ENCODE peak calls at places on chromosomes 7 and 10, in four cellular contexts. One of them, this sample, is unnamed.

GRCh38 chr10:130938051-130938450 is 373.5 kb downstream of the TCERG1L start:
- DNase-seq in HepG2: no peak
- DNase-seq in WTC11: no peak
- DNase-seq in GM12878: no peak
- DNase-seq in this sample: no peak

GRCh38 chr7:90412458-90413184 is 9.4 kb downstream of the CLDN12 start:
- DNase-seq in HepG2: peak; percentile 44
- DNase-seq in WTC11: peak; percentile 54
- DNase-seq in GM12878: no peak
- DNase-seq in this sample: no peak

GRCh38 chr10:103184615-103185014 is 8.5 kb downstream of the NT5C2 start:
- DNase-seq in HepG2: peak; percentile 25
- DNase-seq in WTC11: no peak
- DNase-seq in GM12878: no peak
- DNase-seq in this sample: no peak

GRCh38 chr7:135714534-135715009 is 13.4 kb downstream of the SLC13A4 start:
- DNase-seq in HepG2: peak; percentile 6
- DNase-seq in WTC11: peak; percentile 34
- DNase-seq in GM12878: no peak
- DNase-seq in this sample: no peak

GRCh38 chr10:71716406-71716805 is 3.2 kb downstream of the C10orf105 start:
- DNase-seq in HepG2: no peak
- DNase-seq in WTC11: no peak
- DNase-seq in GM12878: no peak
- DNase-seq in this sample: no peak

GRCh38 chr10:97081621-97082235 is 104.0 kb downstream of the SLIT1 start:
- DNase-seq in HepG2: peak; percentile 30
- DNase-seq in WTC11: peak; percentile 85
- DNase-seq in GM12878: no peak
- DNase-seq in this sample: peak; percentile 77

GRCh38 chr7:50940621-50941020 is 157.9 kb upstream of the GRB10 start:
- DNase-seq in HepG2: no peak
- DNase-seq in WTC11: no peak
- DNase-seq in GM12878: no peak
- DNase-seq in this sample: no peak

GRCh38 chr10:6486280-6486679 is 93.8 kb downstream of the PRKCQ start:
- DNase-seq in HepG2: no peak
- DNase-seq in WTC11: no peak
- DNase-seq in GM12878: no peak
- DNase-seq in this sample: no peak

GRCh38 chr7:30423793-30424505 is 54.6 kb downstream of the NOD1 start:
- DNase-seq in HepG2: no peak
- DNase-seq in WTC11: no peak
- DNase-seq in GM12878: no peak
- DNase-seq in this sample: no peak

GRCh38 chr7:8363407-8364015 is 69.9 kb upstream of the NXPH1 start:
- DNase-seq in HepG2: no peak
- DNase-seq in WTC11: no peak
- DNase-seq in GM12878: no peak
- DNase-seq in this sample: no peak

GRCh38 chr10:94076325-94076841 is 82.7 kb downstream of the PLCE1 start:
- DNase-seq in HepG2: peak; percentile 39
- DNase-seq in WTC11: no peak
- DNase-seq in GM12878: no peak
- DNase-seq in this sample: no peak

GRCh38 chr10:101974091-101974799 is 81.7 kb downstream of the ARMH3 start:
- DNase-seq in HepG2: no peak
- DNase-seq in WTC11: no peak
- DNase-seq in GM12878: no peak
- DNase-seq in this sample: no peak

GRCh38 chr10:22229756-22230330 is 12.0 kb upstream of the EBLN1 start:
- DNase-seq in HepG2: no peak
- DNase-seq in WTC11: no peak
- DNase-seq in GM12878: no peak
- DNase-seq in this sample: peak; percentile 18

GRCh38 chr7:151428393-151429231 is 11.3 kb downstream of the CRYGN start:
- DNase-seq in HepG2: peak; percentile 27
- DNase-seq in WTC11: no peak
- DNase-seq in GM12878: no peak
- DNase-seq in this sample: no peak

GRCh38 chr7:19442016-19442785 is 266.6 kb downstream of the POLR1F start:
- DNase-seq in HepG2: no peak
- DNase-seq in WTC11: peak; percentile 15
- DNase-seq in GM12878: no peak
- DNase-seq in this sample: no peak

GRCh38 chr10:124197301-124198148 is 104.1 kb upstream of the CHST15 start:
- DNase-seq in HepG2: no peak
- DNase-seq in WTC11: no peak
- DNase-seq in GM12878: no peak
- DNase-seq in this sample: no peak

GRCh38 chr10:93874309-93875031 is 19.3 kb upstream of the SLC35G1 start:
- DNase-seq in HepG2: no peak
- DNase-seq in WTC11: no peak
- DNase-seq in GM12878: no peak
- DNase-seq in this sample: no peak

GRCh38 chr7:152436279-152437147 is 710 bp upstream of the KMT2C start:
- DNase-seq in HepG2: peak; percentile 81
- DNase-seq in WTC11: peak; percentile 95
- DNase-seq in GM12878: no peak
- DNase-seq in this sample: peak; percentile 98

GRCh38 chr10:43028143-43028542 is 48.7 kb upstream of the RET start:
- DNase-seq in HepG2: no peak
- DNase-seq in WTC11: no peak
- DNase-seq in GM12878: no peak
- DNase-seq in this sample: no peak

GRCh38 chr7:83178066-83178465 is 15.4 kb upstream of the PCLO start:
- DNase-seq in HepG2: no peak
- DNase-seq in WTC11: no peak
- DNase-seq in GM12878: no peak
- DNase-seq in this sample: no peak

GRCh38 chr7:43554423-43554822 is 28.5 kb upstream of the STK17A start:
- DNase-seq in HepG2: no peak
- DNase-seq in WTC11: no peak
- DNase-seq in GM12878: no peak
- DNase-seq in this sample: no peak

DNA sequence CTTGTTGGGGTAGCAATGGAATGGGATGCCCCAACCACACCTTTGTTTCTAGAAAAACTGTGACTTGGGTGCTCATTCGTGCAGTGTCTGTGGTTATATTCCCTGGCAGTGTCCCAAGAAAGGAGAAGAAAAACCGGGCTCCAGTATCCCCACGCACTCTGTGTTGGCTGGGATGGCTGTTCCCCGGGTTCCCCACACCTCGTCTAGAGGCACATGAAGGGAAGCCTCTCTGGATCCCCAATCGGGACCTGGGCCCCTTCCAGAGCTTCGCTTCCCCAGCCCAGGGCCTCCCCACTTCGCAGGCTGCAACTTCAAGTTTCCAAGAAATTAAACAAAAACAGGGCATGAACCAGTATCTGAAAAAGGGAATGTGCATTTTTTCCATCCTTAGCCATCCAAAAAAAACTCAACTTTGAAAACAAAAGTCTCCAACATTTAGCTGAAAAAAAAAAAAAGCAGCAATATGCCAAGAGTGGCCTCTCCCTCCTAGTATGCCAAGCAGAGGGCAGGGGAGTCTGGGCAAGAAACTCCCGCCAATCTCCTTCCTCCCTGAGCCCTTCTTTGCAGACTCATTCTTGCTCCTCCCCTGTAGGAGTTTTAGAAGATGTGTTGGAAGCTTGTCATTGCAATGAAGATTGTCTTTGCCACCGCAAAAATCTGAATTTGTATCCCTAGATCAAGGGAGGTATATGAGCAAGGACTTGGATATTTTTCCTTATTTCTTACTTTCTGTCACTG is 2.4 kb upstream of the TNS3 start:
- DNase-seq in HepG2: no peak
- DNase-seq in WTC11: no peak
- DNase-seq in GM12878: no peak
- DNase-seq in this sample: no peak
- TF ChIP-seq NR2C2 in HepG2: no peak
- TF ChIP-seq NR2C2 in WTC11: no peak
- TF ChIP-seq NR2C2 in GM12878: no peak
- TF ChIP-seq NR2C2 in this sample: no peak

DNA sequence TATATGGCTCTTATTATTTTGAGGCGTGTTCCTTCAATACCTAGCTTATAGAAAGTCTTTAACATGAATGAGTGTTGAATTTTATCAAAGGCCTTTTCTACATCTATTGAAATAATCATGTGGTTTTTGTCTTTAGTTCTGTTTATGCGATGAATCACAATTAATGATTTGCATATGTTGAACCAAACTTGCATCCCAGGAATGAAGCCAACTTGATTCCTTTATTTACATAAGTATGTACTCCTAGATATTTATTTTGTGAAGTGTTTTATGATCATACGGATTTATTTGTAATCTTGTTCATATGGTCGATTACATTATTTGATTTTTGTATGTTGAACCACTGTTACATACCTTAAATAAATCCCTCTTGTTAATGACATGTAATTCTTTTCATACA is 244.3 kb upstream of the KCND2 start:
- DNase-seq in HepG2: no peak
- DNase-seq in WTC11: no peak
- DNase-seq in GM12878: no peak
- DNase-seq in this sample: no peak
- TF ChIP-seq NR2C2 in HepG2: no peak
- TF ChIP-seq NR2C2 in WTC11: no peak
- TF ChIP-seq NR2C2 in GM12878: no peak
- TF ChIP-seq NR2C2 in this sample: no peak

DNA sequence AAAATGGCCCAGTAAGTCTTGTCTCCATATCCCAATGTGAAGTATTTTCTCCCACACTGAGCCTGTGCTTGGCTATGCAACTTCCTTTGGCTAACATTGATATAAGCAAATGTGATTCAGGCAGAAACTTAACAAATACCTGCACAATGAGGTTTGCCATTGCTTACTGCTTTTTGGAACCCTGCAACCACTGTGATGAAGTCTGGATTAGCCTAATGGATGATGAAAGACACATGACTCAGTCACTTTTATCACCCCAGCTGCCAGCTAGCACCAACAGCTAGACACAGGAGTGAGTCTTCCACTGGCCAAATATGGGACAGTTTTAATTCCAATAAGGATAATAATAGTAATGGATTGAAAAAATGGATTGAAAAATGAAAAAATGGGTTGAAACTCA is 854.5 kb downstream of the GRM8 start:
- DNase-seq in HepG2: no peak
- DNase-seq in WTC11: no peak
- DNase-seq in GM12878: no peak
- DNase-seq in this sample: no peak
- TF ChIP-seq NR2C2 in HepG2: no peak
- TF ChIP-seq NR2C2 in WTC11: no peak
- TF ChIP-seq NR2C2 in GM12878: no peak
- TF ChIP-seq NR2C2 in this sample: no peak

DNA sequence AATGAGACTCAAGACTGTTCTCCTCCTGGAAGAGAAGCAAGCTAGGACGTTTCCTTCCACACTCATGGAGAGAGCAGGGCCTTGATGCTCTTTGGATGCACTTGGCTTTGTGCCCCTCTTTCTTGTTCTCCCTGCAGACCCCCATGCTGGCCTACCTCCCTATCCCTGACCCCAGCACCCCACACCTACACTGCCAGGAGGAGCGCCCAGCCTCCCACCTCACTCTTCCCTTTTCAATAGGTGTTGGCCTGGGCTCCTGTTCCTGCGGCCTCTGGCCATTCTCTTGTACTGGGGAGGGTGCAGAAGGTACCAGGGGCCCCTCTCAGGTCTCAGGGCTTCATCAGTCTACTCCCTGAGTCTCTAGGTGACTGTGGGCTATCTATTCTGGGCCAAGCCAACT is 32.5 kb upstream of the LOXL4 start:
- DNase-seq in HepG2: no peak
- DNase-seq in WTC11: no peak
- DNase-seq in GM12878: no peak
- DNase-seq in this sample: no peak
- TF ChIP-seq NR2C2 in HepG2: no peak
- TF ChIP-seq NR2C2 in WTC11: no peak
- TF ChIP-seq NR2C2 in GM12878: no peak
- TF ChIP-seq NR2C2 in this sample: no peak

GRCh38 chr7:5528071-5528814 is 104.6 kb upstream of the TNRC18 start:
- DNase-seq in HepG2: no peak
- DNase-seq in WTC11: no peak
- DNase-seq in GM12878: no peak
- DNase-seq in this sample: no peak
- TF ChIP-seq NR2C2 in HepG2: no peak
- TF ChIP-seq NR2C2 in WTC11: no peak
- TF ChIP-seq NR2C2 in GM12878: no peak
- TF ChIP-seq NR2C2 in this sample: no peak

DNA sequence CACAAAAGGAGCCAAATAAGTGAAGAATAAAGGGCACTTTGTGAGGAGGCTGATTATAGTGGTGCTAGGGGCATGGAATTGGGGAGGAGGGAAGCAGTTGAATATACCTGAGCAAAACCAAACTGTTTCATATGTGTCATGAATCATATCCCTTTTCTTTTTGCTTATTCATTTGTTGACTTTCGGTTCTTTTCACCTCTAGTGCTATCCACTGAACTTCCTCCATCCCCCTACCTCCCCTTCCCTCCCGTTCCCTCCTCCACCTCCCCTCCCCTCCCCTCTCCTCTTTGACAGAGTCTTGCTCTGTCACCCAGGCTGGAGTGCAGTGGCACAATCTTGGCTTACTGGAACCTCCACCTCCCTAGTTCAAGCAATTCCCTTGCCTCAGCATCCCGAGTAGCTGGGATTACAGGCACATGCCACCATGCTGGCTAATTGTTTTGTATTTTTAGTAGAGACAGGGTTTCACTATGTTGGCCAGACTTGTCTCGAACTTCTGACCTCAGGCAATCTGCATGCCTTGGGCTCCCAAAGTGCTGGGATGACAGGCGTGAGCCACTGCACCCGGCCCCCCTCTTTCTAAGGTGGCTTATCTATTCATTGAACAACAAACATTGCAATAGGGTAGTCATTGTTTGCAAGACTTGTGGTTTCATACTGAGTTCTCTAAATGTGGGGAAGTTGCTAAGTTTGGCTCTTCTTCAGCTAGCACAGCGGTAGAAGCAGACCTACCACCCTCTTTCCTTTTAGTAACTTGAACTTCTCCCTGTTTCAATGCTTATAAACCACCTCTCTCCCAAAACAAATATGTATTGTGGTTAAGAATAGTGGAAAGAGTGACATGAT is 150.4 kb upstream of the PRPS1L1 start:
- DNase-seq in HepG2: peak; percentile 48
- DNase-seq in WTC11: no peak
- DNase-seq in GM12878: peak; percentile 53
- DNase-seq in this sample: peak; percentile 53
- TF ChIP-seq NR2C2 in HepG2: no peak
- TF ChIP-seq NR2C2 in WTC11: no peak
- TF ChIP-seq NR2C2 in GM12878: no peak
- TF ChIP-seq NR2C2 in this sample: peak; percentile 62

GRCh38 chr7:27116521-27116946 is 14.0 kb downstream of the HOXA4 start:
- DNase-seq in HepG2: no peak
- DNase-seq in WTC11: no peak
- DNase-seq in GM12878: no peak
- DNase-seq in this sample: no peak

GRCh38 chr7:27113991-27114866 is 11.7 kb upstream of the HOXA2 start:
- DNase-seq in HepG2: no peak
- DNase-seq in WTC11: no peak
- DNase-seq in GM12878: no peak
- DNase-seq in this sample: peak; percentile 26

GRCh38 chr7:27116019-27116411 is 13.5 kb upstream of the HOXA2 start:
- DNase-seq in HepG2: no peak
- DNase-seq in WTC11: no peak
- DNase-seq in GM12878: no peak
- DNase-seq in this sample: no peak

GRCh38 chr7:27116962-27117686 is 13.4 kb downstream of the HOXA4 start:
- DNase-seq in HepG2: no peak
- DNase-seq in WTC11: no peak
- DNase-seq in GM12878: no peak
- DNase-seq in this sample: no peak

GRCh38 chr7:27115161-27116018 is 12.9 kb upstream of the HOXA2 start:
- DNase-seq in HepG2: no peak
- DNase-seq in WTC11: peak; percentile 46
- DNase-seq in GM12878: no peak
- DNase-seq in this sample: no peak
- TF ChIP-seq NR2C2 in HepG2: no peak
- TF ChIP-seq NR2C2 in WTC11: no peak
- TF ChIP-seq NR2C2 in GM12878: no peak
- TF ChIP-seq NR2C2 in this sample: no peak